ENCODE peak calls at places on chromosomes 16 and 17, in five cellular contexts. D is neural progenitor cell, C is astrocyte of the cerebellum, L is Peyer's patch, G is osteocyte. J is an unnamed sample.

GRCh38 chr17:19003966-19004600 is 481 bp downstream of the FAM83G start:
- DNase-seq in D (peak), C (no peak), L (peak), G (no peak), J (peak)

GRCh38 chr17:44581868-44582267 is 24.6 kb downstream of the FZD2 start:
- DNase-seq in D (peak), C (no peak), L (no peak), G (no peak), J (no peak)

GRCh38 chr17:10618202-10618635 is 38.9 kb downstream of the MYH3 start:
- DNase-seq in D (peak), C (peak), L (peak), G (peak), J (peak)

GRCh38 chr17:50794361-50794760 is 27.0 kb upstream of the ANKRD40CL start:
- DNase-seq in D (no peak), C (no peak), L (no peak), G (no peak), J (no peak)

GRCh38 chr17:43597624-43598358 is 51.7 kb upstream of the ETV4 start:
- DNase-seq in D (no peak), C (no peak), L (no peak), G (no peak), J (no peak)

GRCh38 chr16:22073350-22073749 is 19.0 kb upstream of the VWA3A start:
- DNase-seq in D (no peak), C (no peak), L (no peak), G (no peak), J (no peak)

GRCh38 chr16:87603684-87604571 is 1.6 kb downstream of the JPH3 start:
- DNase-seq in D (peak), C (no peak), L (no peak), G (no peak), J (no peak)

GRCh38 chr16:49483251-49483650 is 109.6 kb downstream of the C16orf78 start:
- DNase-seq in D (no peak), C (no peak), L (no peak), G (no peak), J (no peak)

GRCh38 chr16:8853611-8854010 is 15.2 kb downstream of the CARHSP1 start:
- DNase-seq in D (no peak), C (no peak), L (no peak), G (no peak), J (no peak)

GRCh38 chr16:89519881-89520280 is 11.7 kb downstream of the SPG7 start:
- DNase-seq in D (no peak), C (no peak), L (no peak), G (no peak), J (no peak)

GRCh38 chr16:86931410-86931941 is 353.1 kb downstream of the FOXL1 start:
- DNase-seq in D (no peak), C (peak), L (no peak), G (no peak), J (no peak)

GRCh38 chr16:54166342-54166865 is 120.2 kb downstream of the IRX3 start:
- DNase-seq in D (no peak), C (no peak), L (no peak), G (no peak), J (no peak)

GRCh38 chr17:15335446-15335845 is 6.0 kb downstream of the TEKT3 start:
- DNase-seq in D (no peak), C (no peak), L (no peak), G (no peak), J (no peak)

GRCh38 chr16:57028086-57028485 is 38.7 kb downstream of the NLRC5 start:
- DNase-seq in D (no peak), C (no peak), L (no peak), G (no peak), J (no peak)

GRCh38 chr16:47887496-47887895 is 268.3 kb downstream of the ABCC12 start:
- DNase-seq in D (peak), C (no peak), L (no peak), G (no peak), J (no peak)

GRCh38 chr16:62035115-62036092 is 834 bp downstream of the CDH8 start:
- DNase-seq in D (peak), C (no peak), L (no peak), G (peak), J (no peak)

GRCh38 chr16:56780646-56781045 is 50.7 kb downstream of the NUP93 start:
- DNase-seq in D (no peak), C (no peak), L (no peak), G (no peak), J (no peak)

GRCh38 chr16:77409311-77409710 is 25.5 kb downstream of the ADAMTS18 start:
- DNase-seq in D (no peak), C (no peak), L (no peak), G (no peak), J (no peak)

GRCh38 chr17:19364699-19365498 is 2.4 kb upstream of the B9D1 start:
- DNase-seq in D (no peak), C (no peak), L (no peak), G (no peak), J (no peak)

GRCh38 chr16:68792465-68793324 is 50.6 kb upstream of the TANGO6 start:
- DNase-seq in D (no peak), C (peak), L (no peak), G (no peak), J (no peak)

GRCh38 chr17:59356543-59357218 is 25.2 kb downstream of the YPEL2 start:
- DNase-seq in D (no peak), C (no peak), L (no peak), G (no peak), J (no peak)

GRCh38 chr16:27363797-27364196 is 38.2 kb upstream of the IL21R start:
- DNase-seq in D (no peak), C (no peak), L (no peak), G (no peak), J (no peak)

GRCh38 chr17:38455288-38455915 is 27.1 kb downstream of the ARHGAP23 start:
- DNase-seq in D (peak), C (no peak), L (no peak), G (no peak), J (no peak)

GRCh38 chr16:56927471-56927870 is 4.5 kb upstream of the HERPUD1 start:
- DNase-seq in D (no peak), C (no peak), L (no peak), G (no peak), J (no peak)

GRCh38 chr16:75319513-75320401 is 68.3 kb upstream of the BCAR1 start:
- DNase-seq in D (no peak), C (peak), L (no peak), G (no peak), J (no peak)

GRCh38 chr17:45246861-45247428 is 14.9 kb downstream of the SPATA32 start:
- DNase-seq in D (peak), C (no peak), L (peak), G (no peak), J (no peak)

GRCh38 chr16:82605863-82606620 is 20.7 kb upstream of the CDH13 start:
- DNase-seq in D (peak), C (no peak), L (no peak), G (no peak), J (no peak)

GRCh38 chr17:9200699-9201359 is 179.5 kb downstream of the NTN1 start:
- DNase-seq in D (no peak), C (no peak), L (no peak), G (no peak), J (no peak)

GRCh38 chr17:17079761-17080160 is 37.5 kb downstream of the MPRIP start:
- DNase-seq in D (no peak), C (no peak), L (no peak), G (no peak), J (no peak)

GRCh38 chr17:79593636-79594035 is 17.2 kb downstream of the RBFOX3 start:
- DNase-seq in D (no peak), C (no peak), L (no peak), G (no peak), J (no peak)

GRCh38 chr17:41811549-41812175 is at the start of gene P3H4:
- DNase-seq in D (peak), C (peak), L (peak), G (peak), J (peak)

GRCh38 chr16:88963583-88963982 is 13.4 kb downstream of the CBFA2T3 start:
- DNase-seq in D (no peak), C (no peak), L (no peak), G (no peak), J (no peak)

GRCh38 chr17:55341432-55341831 is 76.7 kb downstream of the HLF start:
- DNase-seq in D (no peak), C (no peak), L (no peak), G (no peak), J (no peak)

GRCh38 chr16:69501956-69502457 is 63.8 kb upstream of the NFAT5 start:
- DNase-seq in D (no peak), C (no peak), L (no peak), G (no peak), J (no peak)

GRCh38 chr16:48075398-48075797 is 80.4 kb downstream of the ABCC12 start:
- DNase-seq in D (no peak), C (peak), L (no peak), G (no peak), J (no peak)

GRCh38 chr17:60087882-60088669 is 9.4 kb upstream of the HEATR6 start:
- DNase-seq in D (no peak), C (peak), L (no peak), G (peak), J (no peak)

DNA sequence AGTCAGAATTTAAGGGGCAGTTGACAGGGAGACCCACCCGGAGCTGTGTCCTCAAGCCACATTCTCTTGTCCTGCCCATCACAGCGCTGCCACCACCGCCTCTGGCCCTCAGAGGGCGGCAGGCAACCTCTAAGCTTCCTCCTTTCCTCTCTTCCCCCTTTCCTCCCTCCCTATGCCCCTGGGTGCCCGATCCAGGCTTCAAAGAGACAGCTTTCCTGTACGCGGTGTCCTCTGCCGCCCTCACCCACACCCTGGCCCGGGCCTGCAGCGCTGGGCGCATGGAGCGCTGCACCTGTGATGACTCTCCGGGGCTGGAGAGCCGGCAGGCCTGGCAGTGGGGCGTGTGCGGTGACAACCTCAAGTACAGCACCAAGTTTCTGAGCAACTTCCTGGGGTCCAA is 23.5 kb downstream of the WNT9B start:
- DNase-seq in D (no peak), C (no peak), L (no peak), G (no peak), J (no peak)
- TF ChIP-seq CTCF in D (no peak), C (no peak), L (no peak), G (no peak), J (no peak)

DNA sequence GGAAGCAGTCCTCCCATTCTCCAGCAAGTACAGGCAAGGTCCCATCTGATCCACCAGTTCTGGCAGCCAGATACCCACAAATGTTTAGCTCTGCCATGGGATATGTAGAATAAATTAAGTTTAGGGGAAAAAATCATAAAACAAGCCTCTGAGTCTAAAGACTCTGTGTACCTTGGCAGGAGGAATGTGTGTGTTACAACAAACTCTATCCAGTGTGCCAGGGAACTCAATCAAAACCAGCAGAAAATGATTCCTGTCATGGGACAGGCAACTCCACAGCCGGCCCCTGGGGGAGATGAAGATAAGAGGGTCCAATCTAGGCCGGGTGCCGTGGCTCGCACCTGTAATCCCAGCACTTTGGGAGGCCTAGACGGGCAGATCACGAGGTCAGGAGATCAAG is 73.4 kb downstream of the MRM3 start:
- DNase-seq in D (no peak), C (no peak), L (no peak), G (no peak), J (no peak)
- TF ChIP-seq CTCF in D (no peak), C (no peak), L (no peak), G (no peak), J (no peak)

DNA sequence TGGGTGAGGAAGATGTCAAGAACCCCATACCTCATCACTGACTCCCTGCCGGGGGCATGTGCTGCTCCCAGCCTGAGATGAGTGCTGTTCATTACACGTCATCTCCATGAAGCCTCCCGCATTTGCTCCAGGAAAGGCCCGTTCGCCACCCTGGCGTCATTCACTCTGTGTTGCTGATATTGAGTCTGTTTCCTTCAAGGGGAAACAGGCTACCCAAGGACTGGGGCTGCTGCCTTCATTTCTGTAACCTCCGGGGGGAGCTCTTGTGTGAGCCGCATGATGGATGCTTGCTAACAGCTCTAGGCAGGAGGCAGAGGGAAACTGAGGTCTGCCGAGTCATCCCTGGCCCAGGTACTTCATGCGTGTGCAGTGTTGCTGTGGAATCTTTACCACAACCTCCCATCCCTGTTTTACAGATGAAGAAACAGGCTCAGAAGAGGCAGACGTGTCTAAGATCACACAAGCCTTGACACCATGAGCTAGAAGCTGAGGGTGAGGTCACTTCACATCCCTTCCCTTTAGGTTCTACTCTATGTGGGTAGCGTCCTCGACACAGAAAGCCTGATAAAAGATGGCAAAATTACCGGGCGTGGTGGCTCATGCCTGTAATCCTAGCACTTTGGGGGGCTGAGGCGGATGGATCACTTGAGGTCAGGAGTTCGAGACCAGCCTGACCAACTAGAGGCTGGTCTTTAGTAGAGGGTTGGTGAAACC is 3.5 kb upstream of the ARMC5 start:
- DNase-seq in D (peak), C (no peak), L (no peak), G (no peak), J (no peak)
- TF ChIP-seq CTCF in D (peak), C (peak), L (no peak), G (peak), J (no peak)

GRCh38 chr16:55501549-55502322 is 7.1 kb upstream of the LPCAT2 start:
- DNase-seq in D (peak), C (no peak), L (no peak), G (no peak), J (no peak)
- TF ChIP-seq CTCF in D (peak), C (peak), L (no peak), G (peak), J (no peak)

DNA sequence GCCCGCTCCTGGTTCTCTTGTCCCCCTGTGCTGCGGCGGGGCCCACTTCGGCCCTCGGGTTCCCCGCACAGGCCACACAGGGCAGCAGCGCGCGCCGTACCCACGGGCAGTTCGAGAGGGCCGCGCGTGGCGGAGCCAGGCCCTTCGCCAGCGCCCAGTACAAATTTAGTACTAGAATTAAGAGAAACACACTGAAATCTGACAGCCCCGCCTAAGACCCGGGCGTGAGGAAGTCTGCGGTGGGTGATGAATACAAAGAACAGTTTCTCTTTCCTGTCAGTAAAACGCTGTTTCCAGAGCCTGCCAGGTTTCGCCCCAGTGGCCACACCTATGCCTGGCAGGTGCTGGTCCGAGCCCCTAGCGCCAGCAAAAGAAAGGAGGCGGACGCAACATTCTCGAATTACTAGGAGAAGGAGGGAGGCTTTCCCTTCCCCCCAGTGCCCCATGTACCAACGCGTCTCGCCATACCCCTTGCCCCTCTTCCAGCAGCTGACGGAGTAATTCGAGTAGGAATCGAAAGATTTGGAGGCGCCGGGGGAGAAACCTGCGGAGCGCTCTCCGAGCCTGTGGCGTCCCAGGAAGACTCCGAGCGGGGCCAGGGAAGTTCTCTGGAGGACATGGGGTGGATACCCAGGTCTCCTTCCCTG is 591 bp upstream of the SLFN5 start:
- DNase-seq in D (peak), C (no peak), L (peak), G (no peak), J (peak)
- TF ChIP-seq CTCF in D (peak), C (peak), L (peak), G (peak), J (no peak)

GRCh38 chr17:1147664-1148063 is 32.1 kb downstream of the ABR start:
- DNase-seq in D (peak), C (peak), L (no peak), G (peak), J (no peak)
- TF ChIP-seq CTCF in D (peak), C (peak), L (peak), G (peak), J (no peak)

DNA sequence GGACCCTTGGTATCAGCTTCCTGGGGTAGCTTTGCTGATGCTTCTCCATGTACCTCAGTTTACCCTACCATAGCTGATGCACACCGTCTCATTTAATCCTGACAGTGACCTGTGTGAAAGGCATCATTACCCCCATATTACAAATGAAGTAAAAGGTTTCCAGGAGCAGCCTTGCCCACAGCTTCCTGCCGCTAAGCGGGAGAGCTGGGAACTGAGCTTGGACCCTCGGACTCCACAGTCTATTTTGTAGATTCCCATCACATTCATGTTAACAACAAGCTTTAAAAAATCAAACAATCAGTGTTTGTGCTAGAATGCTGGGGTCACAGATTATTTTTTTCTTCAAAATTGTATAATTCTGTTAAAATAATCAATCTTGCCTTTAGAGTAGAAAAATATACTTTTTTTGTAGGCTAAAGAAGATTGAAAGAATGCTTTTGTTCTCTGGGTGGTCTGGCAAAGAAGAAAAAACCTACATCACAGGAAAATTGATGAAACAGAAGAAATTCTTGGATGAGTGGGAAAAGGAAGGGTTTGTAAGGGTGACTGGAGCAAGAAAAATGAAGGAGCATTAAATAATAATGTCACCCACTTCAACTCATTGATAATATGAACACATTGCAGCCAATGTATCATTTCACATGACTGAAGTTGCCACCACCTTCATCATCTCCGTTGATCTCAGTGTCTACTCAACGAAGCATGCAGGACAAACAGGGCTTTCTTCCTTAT is 9.5 kb upstream of the USP10 start:
- DNase-seq in D (no peak), C (no peak), L (no peak), G (no peak), J (no peak)
- TF ChIP-seq CTCF in D (no peak), C (no peak), L (no peak), G (no peak), J (no peak)